ENCODE peak calls at places on chromosomes 3 and 15, in four cellular contexts. V, C, F and G are unnamed samples.
A peak's percentile ranks its signal among the peaks of the same experiment; 100 is the strongest.

GRCh38 chr15:63296195-63296594 is 18.8 kb downstream of the APH1B start:
- DNase-seq in V (no peak), C (no peak), F (peak; percentile 20), G (no peak)

GRCh38 chr3:136802481-136802996 is 16.4 kb upstream of the SLC35G2 start:
- DNase-seq in V (peak; percentile 34), F (no peak), C (no peak), G (no peak)

GRCh38 chr15:45646220-45646619 is 11.4 kb downstream of the SQOR start:
- DNase-seq in F (no peak), V (peak; percentile 48), C (no peak), G (no peak)

GRCh38 chr15:25170113-25170731 is 215.4 kb downstream of the SNRPN start:
- DNase-seq in V (no peak), C (peak; percentile 38), F (peak; percentile 2), G (peak; percentile 22)

GRCh38 chr3:130263708-130264107 is 81.8 kb upstream of the COL6A5 start:
- DNase-seq in V (no peak), F (no peak), C (no peak), G (no peak)

GRCh38 chr3:102225407-102226132 is 209.2 kb upstream of the ZPLD1 start:
- DNase-seq in V (peak; percentile 89), C (no peak), F (peak; percentile 23), G (no peak)

GRCh38 chr3:23713641-23714040 is 92.1 kb upstream of the UBE2E1 start:
- DNase-seq in V (no peak), F (no peak), C (no peak), G (no peak)

GRCh38 chr3:101362408-101362807 is 42.0 kb upstream of the IMPG2 start:
- DNase-seq in F (no peak), V (no peak), C (no peak), G (no peak)

GRCh38 chr3:82015241-82015640 is 253.8 kb upstream of the GBE1 start:
- DNase-seq in F (no peak), C (no peak), V (no peak), G (no peak)

GRCh38 chr3:100073555-100074307 is 40.6 kb downstream of the FILIP1L start:
- DNase-seq in V (peak; percentile 64), C (peak; percentile 64), F (no peak), G (no peak)

GRCh38 chr3:122679467-122680291 is 960 bp upstream of the PARP14 start:
- DNase-seq in C (peak; percentile 70), V (peak; percentile 25), F (peak; percentile 34), G (no peak)

GRCh38 chr3:130709671-130710070 is 37.0 kb downstream of the PIK3R4 start:
- DNase-seq in F (no peak), C (no peak), V (peak; percentile 41), G (no peak)

GRCh38 chr15:34318277-34319079 is 19.1 kb downstream of the SLC12A6 start:
- DNase-seq in C (peak; percentile 82), F (peak; percentile 76), V (peak; percentile 75), G (peak; percentile 79)

GRCh38 chr3:72597756-72598195 is 250.5 kb downstream of the SHQ1 start:
- DNase-seq in C (no peak), F (no peak), V (peak; percentile 14), G (no peak)

GRCh38 chr15:37253877-37254276 is 153.5 kb upstream of the MEIS2 start:
- DNase-seq in F (no peak), V (no peak), C (no peak), G (no peak)

GRCh38 chr3:102390465-102390864 is 44.4 kb upstream of the ZPLD1 start:
- DNase-seq in F (no peak), V (no peak), C (no peak), G (no peak)

GRCh38 chr3:89571707-89572106 is 464.3 kb downstream of the EPHA3 start:
- DNase-seq in F (no peak), V (peak; percentile 69), C (no peak), G (no peak)

GRCh38 chr15:48794697-48795134 is 16.2 kb downstream of the CEP152 start:
- DNase-seq in F (no peak), C (no peak), V (peak; percentile 47), G (no peak)

GRCh38 chr15:44029003-44029402 is 166.1 kb downstream of the FRMD5 start:
- DNase-seq in C (no peak), F (no peak), V (peak; percentile 11), G (no peak)

GRCh38 chr3:185207931-185208746 is 45.7 kb downstream of the EHHADH start:
- DNase-seq in C (no peak), F (no peak), V (peak; percentile 37), G (no peak)

GRCh38 chr15:101322016-101322695 is 27.1 kb upstream of the SNRPA1 start:
- DNase-seq in C (no peak), V (no peak), F (no peak), G (no peak)

GRCh38 chr15:92244703-92245102 is 149.0 kb upstream of the ST8SIA2 start:
- DNase-seq in C (no peak), V (no peak), F (no peak), G (no peak)

GRCh38 chr3:190811775-190812480 is 50.6 kb downstream of the GMNC start:
- DNase-seq in F (peak; percentile 67), C (no peak), V (peak; percentile 75), G (no peak)

GRCh38 chr3:24025805-24026204 is 80.7 kb downstream of the NR1D2 start:
- DNase-seq in F (no peak), V (no peak), C (no peak), G (no peak)

GRCh38 chr3:73622135-73622534 is 2.6 kb downstream of the PDZRN3 start:
- DNase-seq in C (peak; percentile 95), F (peak; percentile 89), V (peak; percentile 58), G (no peak)

GRCh38 chr15:77418341-77419049 is 1.4 kb downstream of the PEAK1 start:
- DNase-seq in F (no peak), V (peak; percentile 35), C (no peak), G (no peak)

GRCh38 chr3:150889105-150889504 is 16.1 kb downstream of the MINDY4B start:
- DNase-seq in C (no peak), F (no peak), V (no peak), G (no peak)

GRCh38 chr3:160374472-160374871 is 24.6 kb downstream of the IFT80 start:
- DNase-seq in F (no peak), C (no peak), V (no peak), G (no peak)

GRCh38 chr15:51290720-51291119 is 47.7 kb downstream of the CYP19A1 start:
- DNase-seq in V (no peak), F (no peak), C (no peak), G (no peak)

GRCh38 chr3:141992512-141992911 is 116.1 kb downstream of the ATP1B3 start:
- DNase-seq in F (no peak), C (no peak), V (no peak), G (no peak)

GRCh38 chr3:187954486-187955075 is 199.4 kb upstream of the LPP start:
- DNase-seq in F (no peak), C (no peak), V (peak; percentile 60), G (no peak)
- H3K4me3 ChIP-seq in F (no peak overlapping the region), C (no peak overlapping the region), V (no peak overlapping the region), G (no peak overlapping the region)

GRCh38 chr3:194102436-194102835 is 33.5 kb upstream of the HES1 start:
- DNase-seq in F (no peak), C (no peak), V (no peak), G (no peak)
- H3K4me3 ChIP-seq in F (no peak overlapping the region), C (no peak overlapping the region), V (no peak overlapping the region), G (no peak overlapping the region)

DNA sequence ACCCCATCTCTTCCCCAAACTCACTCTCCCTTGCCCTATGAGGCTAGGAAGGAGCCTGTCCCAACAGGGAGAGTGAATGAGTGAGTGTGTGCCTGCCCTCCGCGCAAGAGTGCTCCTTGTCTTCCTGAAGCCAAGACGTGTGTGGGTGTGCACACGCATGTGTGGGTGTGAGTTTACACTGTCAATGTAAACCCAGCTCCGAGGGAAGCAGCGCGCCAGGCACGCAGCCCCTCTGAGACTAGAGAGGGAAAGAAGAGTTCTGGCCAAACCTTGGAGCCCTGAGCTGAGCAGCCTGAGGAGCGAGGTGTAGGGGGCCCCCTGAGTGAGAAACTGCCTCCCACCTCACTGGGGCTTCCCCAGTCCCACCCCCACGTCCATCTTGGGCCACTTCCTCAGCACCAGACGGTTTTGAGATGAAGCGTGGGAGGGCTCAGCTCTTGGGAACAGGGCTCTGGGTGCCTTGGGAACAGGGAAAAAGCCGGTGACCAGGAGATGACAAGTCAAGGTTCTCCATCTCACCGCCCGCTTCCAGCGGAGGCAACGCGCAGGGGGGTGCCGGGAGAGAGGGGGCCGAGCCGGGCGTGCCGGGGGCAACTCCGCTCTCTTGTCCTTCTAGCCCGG is 5.1 kb downstream of the MECOM start:
- DNase-seq in V (peak; percentile 53), C (no peak), F (peak; percentile 72), G (peak; percentile 42)
- H3K4me3 ChIP-seq in V (peak overlapping the region; percentile 3), C (no peak overlapping the region), F (no peak overlapping the region), G (no peak overlapping the region)

GRCh38 chr3:27721717-27722564 is at the start of gene EOMES:
- DNase-seq in C (no peak), F (peak; percentile 68), V (peak; percentile 43), G (no peak)

GRCh38 chr3:27723803-27724458 is 1.8 kb upstream of the EOMES start:
- DNase-seq in V (no peak), F (no peak), C (no peak), G (no peak)

GRCh38 chr3:27722957-27723802 is 1.1 kb upstream of the EOMES start:
- DNase-seq in V (no peak), F (no peak), C (no peak), G (no peak)

GRCh38 chr3:27726240-27726639 is 4.1 kb upstream of the EOMES start:
- DNase-seq in F (no peak), V (no peak), C (no peak), G (no peak)

DNA sequence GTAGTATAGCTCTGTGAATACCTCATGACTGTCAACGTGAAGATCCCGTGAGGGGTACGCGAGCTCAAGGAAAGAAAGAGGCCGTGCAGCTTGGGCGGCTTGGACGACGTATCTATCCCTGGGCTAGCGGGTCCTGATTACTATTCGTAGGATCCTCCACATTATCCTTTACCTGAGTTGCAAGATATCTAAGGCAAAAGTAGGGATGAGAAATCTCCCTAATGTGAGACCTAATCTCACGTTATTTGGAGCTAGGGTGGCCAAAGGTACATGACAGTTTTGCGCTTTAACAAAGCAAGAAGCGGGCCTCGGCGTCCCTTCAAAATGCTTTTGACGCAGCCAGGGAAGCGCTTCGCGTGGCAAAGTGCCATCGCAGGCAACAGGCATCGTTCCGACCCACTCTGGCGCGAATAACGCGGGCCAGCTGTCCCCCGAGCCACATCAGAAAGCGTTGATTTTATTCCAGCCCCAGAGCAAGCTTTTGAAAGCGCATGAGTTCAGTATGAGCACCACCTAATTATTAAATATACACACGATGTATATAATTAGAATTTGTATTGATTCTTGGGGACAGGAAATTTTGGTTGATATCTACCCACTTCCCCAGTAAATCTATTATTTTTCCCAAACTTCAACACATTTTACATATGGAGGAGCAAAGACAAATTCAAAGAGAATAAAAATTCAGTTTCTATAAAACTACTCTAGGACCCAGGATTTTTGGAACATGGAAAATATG is 2.5 kb upstream of the EOMES start:
- DNase-seq in V (no peak), C (no peak), F (no peak), G (no peak)
- H3K4me3 ChIP-seq in V (no peak overlapping the region), C (no peak overlapping the region), F (no peak overlapping the region), G (no peak overlapping the region)

DNA sequence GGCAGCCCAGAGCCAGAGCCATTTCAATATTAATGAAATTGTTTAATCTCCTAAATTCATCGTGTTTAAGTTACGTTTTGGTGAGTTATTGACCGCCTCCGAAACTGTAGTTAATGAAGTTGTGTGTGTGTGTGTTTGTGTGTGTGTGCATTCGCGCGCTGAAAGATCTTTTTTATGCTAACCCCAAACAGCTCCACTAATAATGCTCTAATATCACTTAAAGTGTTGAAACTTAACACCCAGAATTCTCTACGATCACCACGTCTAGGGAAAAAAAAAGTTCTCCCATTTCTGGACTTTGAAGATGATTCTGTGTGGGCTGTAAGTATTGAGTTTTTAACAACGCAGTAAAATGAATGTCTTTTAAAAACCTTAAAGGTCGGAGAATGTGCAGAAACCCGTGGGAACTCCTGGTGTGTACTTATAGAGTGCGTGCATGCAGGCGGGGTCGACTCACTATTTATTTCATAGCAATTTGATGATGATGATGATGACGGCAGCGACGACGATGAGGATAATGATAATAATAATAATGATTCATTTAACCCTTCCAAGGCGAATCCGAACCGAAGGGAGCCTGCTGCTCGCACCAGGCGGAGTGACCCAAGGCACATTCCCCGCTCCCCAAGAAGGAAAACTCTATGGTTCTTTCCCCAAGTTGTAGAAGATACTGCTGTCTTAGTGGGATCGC is 1.4 kb upstream of the FOXB1 start:
- DNase-seq in C (no peak), F (no peak), V (no peak), G (no peak)
- H3K4me3 ChIP-seq in C (no peak overlapping the region), F (no peak overlapping the region), V (no peak overlapping the region), G (no peak overlapping the region)